ENCODE peak calls at places on chromosome 5, in seven cellular contexts. N is progenitor cell of endocrine pancreas; D is SW480; B is stimulated activated CD4-positive, alpha-beta T cell treated with anti-CD3 and anti-CD28 coated beads, TNF-alpha, amount 100 ng/mL, for 24 hours; L is MV-4-11; H is GM13977; Q is activated T-helper 1 cell treated with anti-CD3 and anti-CD28 coated beads, Interleukin-12 subunit alpha, Interleukin-12 subunit beta, Interleukin-2, Interleukin-4 antibody, amounts not matched to agents 30 ng/mL and 10 ng/mL and 1 ng/mL, durations not matched to agents 14 hours and 24 hours and 36 hours. F is an unnamed sample.

GRCh38 chr5:41869150-41869738 is 981 bp downstream of the OXCT1 start:
- DNase-seq in B (no peak), H (peak), D (no peak), L (no peak), N (peak), Q (peak), F (no peak)

GRCh38 chr5:67774153-67774552 is 441.4 kb upstream of the PIK3R1 start:
- DNase-seq in D (peak), L (peak), B (no peak), Q (no peak), N (no peak), H (no peak), F (peak)

GRCh38 chr5:11903614-11904269 is 504 bp downstream of the CTNND2 start:
- DNase-seq in H (peak), B (no peak), Q (no peak), L (no peak), N (peak), D (no peak), F (no peak)

GRCh38 chr5:124860271-124860670 is 113.8 kb upstream of the ZNF608 start:
- DNase-seq in D (no peak), Q (no peak), L (no peak), N (no peak), B (no peak), H (no peak), F (no peak)

GRCh38 chr5:72848474-72849428 is 32.3 kb downstream of the TNPO1 start:
- DNase-seq in N (peak), H (peak), B (peak), Q (peak), L (peak), D (peak), F (no peak)

GRCh38 chr5:180898621-180899246 is at the start of gene BTNL8:
- DNase-seq in L (no peak), Q (no peak), N (no peak), D (no peak), H (no peak), B (no peak), F (no peak)

GRCh38 chr5:42301349-42301748 is 121.9 kb upstream of the GHR start:
- DNase-seq in L (no peak), D (no peak), Q (no peak), B (no peak), H (no peak), N (no peak), F (no peak)

GRCh38 chr5:136730426-136730825 is 365.1 kb upstream of the TRPC7 start:
- DNase-seq in Q (no peak), L (no peak), D (no peak), B (no peak), H (no peak), N (no peak), F (no peak)

GRCh38 chr5:91175708-91176107 is 207.4 kb downstream of the ARRDC3 start:
- DNase-seq in Q (no peak), N (no peak), L (no peak), H (no peak), D (no peak), B (no peak), F (no peak)

GRCh38 chr5:140118294-140118936 is 4.5 kb downstream of the PURA start:
- DNase-seq in N (no peak), H (no peak), D (peak), B (no peak), Q (no peak), L (no peak), F (no peak)

GRCh38 chr5:3607541-3608147 is 12.0 kb downstream of the IRX1 start:
- DNase-seq in D (no peak), H (no peak), N (no peak), Q (no peak), B (no peak), L (no peak), F (no peak)

GRCh38 chr5:50559955-50560354 is 106.5 kb upstream of the PARP8 start:
- DNase-seq in D (no peak), Q (no peak), H (no peak), L (peak), N (no peak), B (no peak), F (no peak)

GRCh38 chr5:56681346-56681745 is 134.0 kb upstream of the MAP3K1 start:
- DNase-seq in D (no peak), Q (no peak), L (no peak), H (no peak), N (no peak), B (no peak), F (no peak)

GRCh38 chr5:113274836-113275414 is 159.9 kb downstream of the TSSK1B start:
- DNase-seq in Q (no peak), D (no peak), L (no peak), B (no peak), H (no peak), N (no peak), F (no peak)

GRCh38 chr5:1517838-1518237 is 5.9 kb downstream of the LPCAT1 start:
- DNase-seq in B (no peak), D (no peak), N (no peak), H (no peak), Q (no peak), L (peak), F (no peak)

GRCh38 chr5:138623053-138623452 is 47.9 kb upstream of the HSPA9 start:
- DNase-seq in Q (no peak), B (no peak), H (no peak), L (no peak), N (no peak), D (no peak), F (no peak)

GRCh38 chr5:178993236-178993765 is 1.8 kb downstream of the GRM6 start:
- DNase-seq in N (no peak), D (no peak), B (no peak), L (no peak), H (no peak), Q (no peak), F (no peak)

GRCh38 chr5:68542207-68542606 is 326.7 kb downstream of the PIK3R1 start:
- DNase-seq in N (no peak), D (no peak), B (no peak), Q (no peak), H (no peak), L (peak), F (no peak)

GRCh38 chr5:32315221-32316014 is 2.7 kb upstream of the MTMR12 start:
- DNase-seq in Q (no peak), D (no peak), H (no peak), L (no peak), N (no peak), B (no peak), F (no peak)

GRCh38 chr5:35810561-35810960 is 46.1 kb upstream of the IL7R start:
- DNase-seq in L (no peak), N (no peak), B (no peak), H (no peak), D (no peak), Q (no peak), F (no peak)

GRCh38 chr5:131532016-131532640 is 102.9 kb downstream of the RAPGEF6 start:
- DNase-seq in B (no peak), D (no peak), Q (no peak), N (no peak), H (no peak), L (no peak), F (no peak)

GRCh38 chr5:43771611-43772031 is 168.6 kb downstream of the NNT start:
- DNase-seq in D (no peak), N (no peak), L (no peak), B (no peak), Q (no peak), H (no peak), F (no peak)

GRCh38 chr5:72552041-72552557 is 44.9 kb upstream of the ZNF366 start:
- DNase-seq in L (no peak), N (no peak), Q (no peak), D (no peak), B (no peak), H (no peak), F (no peak)

GRCh38 chr5:18745988-18746615 is 1111.8 kb downstream of the TAF11L14 start:
- DNase-seq in N (no peak), B (peak), L (peak), Q (peak), D (peak), H (peak), F (peak)

F was measured in AML-193.